ENCODE peak calls at places on chromosomes 2 and 18, in ten cellular contexts. U is heart left ventricle, X is heart right ventricle, A is epithelial cell of esophagus, C is B cell, B is GM06990, T is choroid plexus epithelial cell, I is stomach, S is brain microvascular endothelial cell, W is fibroblast of pulmonary artery. M is an unnamed sample.

GRCh38 chr2:101474752-101475384 is at the start of gene RFX8:
- DNase-seq in B (no peak), I (no peak), A (peak; percentile 39), T (peak; percentile 84), C (no peak), X (peak; percentile 9), S (peak; percentile 84), W (peak; percentile 86), U (no peak), M (peak; percentile 49)

GRCh38 chr2:121205321-121205942 is 79.6 kb downstream of the TFCP2L1 start:
- DNase-seq in X (peak; percentile 37), C (no peak), U (peak; percentile 68), T (peak; percentile 16), I (peak; percentile 57), W (no peak), S (peak; percentile 49), B (no peak), A (peak; percentile 18), M (no peak)

GRCh38 chr2:71604709-71605085 is 151.3 kb downstream of the DYSF start:
- DNase-seq in W (no peak), T (no peak), S (no peak), X (no peak), U (no peak), A (no peak), C (no peak), I (no peak), B (no peak), M (no peak)

GRCh38 chr2:144230057-144230451 is 289.9 kb downstream of the ZEB2 start:
- DNase-seq in W (no peak), X (no peak), B (no peak), A (no peak), C (no peak), S (no peak), U (no peak), I (no peak), T (no peak), M (no peak)

GRCh38 chr2:72024451-72025175 is 123.0 kb downstream of the CYP26B1 start:
- DNase-seq in A (no peak), T (no peak), C (no peak), X (peak; percentile 2), S (no peak), W (no peak), U (no peak), I (peak; percentile 24), B (no peak), M (no peak)

GRCh38 chr2:24682357-24682756 is 110.8 kb downstream of the PTRHD1 start:
- DNase-seq in C (no peak), I (no peak), U (no peak), B (no peak), W (no peak), T (peak; percentile 27), X (no peak), A (no peak), S (no peak), M (no peak)

GRCh38 chr18:48623468-48624220 is 84.8 kb downstream of the CTIF start:
- DNase-seq in U (no peak), A (peak; percentile 82), B (no peak), C (no peak), S (peak; percentile 69), X (no peak), T (peak; percentile 89), I (no peak), W (peak; percentile 91), M (no peak)

GRCh38 chr18:55585586-55586521 is 2.1 kb downstream of the TCF4 start:
- DNase-seq in C (no peak), T (peak; percentile 33), I (no peak), W (peak; percentile 43), S (no peak), A (no peak), B (no peak), X (peak; percentile 18), U (peak; percentile 22), M (peak; percentile 9)

GRCh38 chr18:49813071-49813320 is 337 bp downstream of the ACAA2 start:
- DNase-seq in B (no peak), U (peak; percentile 54), A (peak; percentile 25), W (peak; percentile 36), T (peak; percentile 43), S (peak; percentile 16), C (no peak), X (no peak), I (peak; percentile 27), M (peak; percentile 48)

GRCh38 chr2:71791501-71792135 is 338.3 kb downstream of the DYSF start:
- DNase-seq in X (no peak), C (no peak), A (no peak), B (no peak), I (no peak), S (no peak), T (no peak), U (no peak), W (no peak), M (no peak)

GRCh38 chr2:188256420-188256819 is 35.3 kb upstream of the GULP1 start:
- DNase-seq in C (no peak), T (no peak), W (no peak), I (no peak), B (no peak), S (no peak), A (no peak), U (no peak), X (no peak), M (no peak)

GRCh38 chr18:13530879-13531387 is 195.4 kb downstream of the FAM210A start:
- DNase-seq in B (no peak), T (peak; percentile 84), A (no peak), W (peak; percentile 55), S (peak; percentile 25), X (peak; percentile 59), C (no peak), I (peak; percentile 51), U (peak; percentile 78), M (peak; percentile 56)
- TF ChIP-seq CTCF in B (peak; percentile 48), T (peak; percentile 88), A (no peak), W (peak; percentile 44), S (peak; percentile 65), X (peak; percentile 14), C (no peak), I (peak; percentile 47), U (peak; percentile 68), M (peak; percentile 20)

GRCh38 chr18:32677578-32677977 is 95.2 kb downstream of the KLHL14 start:
- DNase-seq in B (no peak), I (no peak), S (no peak), T (no peak), X (no peak), W (no peak), A (no peak), C (no peak), U (no peak), M (no peak)

GRCh38 chr18:32670727-32671126 is 102.1 kb downstream of the KLHL14 start:
- DNase-seq in A (no peak), X (no peak), C (no peak), W (no peak), I (no peak), S (no peak), U (no peak), B (no peak), T (no peak), M (no peak)

GRCh38 chr18:32669549-32670165 is 103.2 kb downstream of the KLHL14 start:
- DNase-seq in C (no peak), B (peak; percentile 4), T (no peak), I (no peak), W (no peak), A (no peak), S (no peak), U (no peak), X (no peak), M (no peak)

GRCh38 chr18:32674491-32674890 is 98.3 kb downstream of the KLHL14 start:
- DNase-seq in S (no peak), T (peak; percentile 15), A (peak; percentile 35), B (no peak), W (no peak), I (no peak), C (no peak), U (no peak), X (no peak), M (no peak)
- TF ChIP-seq CTCF in S (peak; percentile 48), T (peak; percentile 33), A (peak; percentile 42), B (peak; percentile 17), W (no peak), I (no peak), C (no peak), U (no peak), X (no peak), M (no peak)

GRCh38 chr2:39416172-39416571 is 20.9 kb downstream of the MAP4K3 start:
- DNase-seq in W (no peak), U (no peak), B (no peak), S (no peak), T (peak; percentile 65), I (no peak), X (no peak), A (no peak), C (no peak), M (no peak)

GRCh38 chr2:39411186-39411944 is 25.7 kb downstream of the MAP4K3 start:
- DNase-seq in W (peak; percentile 74), X (no peak), S (peak; percentile 81), I (no peak), T (peak; percentile 75), U (no peak), C (no peak), A (peak; percentile 86), B (no peak), M (no peak)

GRCh38 chr2:39408351-39409136 is 28.5 kb downstream of the MAP4K3 start:
- DNase-seq in I (no peak), C (no peak), W (no peak), U (no peak), B (peak; percentile 26), X (no peak), T (no peak), A (no peak), S (no peak), M (no peak)

GRCh38 chr2:39409697-39410389 is 27.2 kb downstream of the MAP4K3 start:
- DNase-seq in U (no peak), X (no peak), B (no peak), T (no peak), S (peak; percentile 29), W (no peak), I (no peak), C (no peak), A (no peak), M (no peak)

DNA sequence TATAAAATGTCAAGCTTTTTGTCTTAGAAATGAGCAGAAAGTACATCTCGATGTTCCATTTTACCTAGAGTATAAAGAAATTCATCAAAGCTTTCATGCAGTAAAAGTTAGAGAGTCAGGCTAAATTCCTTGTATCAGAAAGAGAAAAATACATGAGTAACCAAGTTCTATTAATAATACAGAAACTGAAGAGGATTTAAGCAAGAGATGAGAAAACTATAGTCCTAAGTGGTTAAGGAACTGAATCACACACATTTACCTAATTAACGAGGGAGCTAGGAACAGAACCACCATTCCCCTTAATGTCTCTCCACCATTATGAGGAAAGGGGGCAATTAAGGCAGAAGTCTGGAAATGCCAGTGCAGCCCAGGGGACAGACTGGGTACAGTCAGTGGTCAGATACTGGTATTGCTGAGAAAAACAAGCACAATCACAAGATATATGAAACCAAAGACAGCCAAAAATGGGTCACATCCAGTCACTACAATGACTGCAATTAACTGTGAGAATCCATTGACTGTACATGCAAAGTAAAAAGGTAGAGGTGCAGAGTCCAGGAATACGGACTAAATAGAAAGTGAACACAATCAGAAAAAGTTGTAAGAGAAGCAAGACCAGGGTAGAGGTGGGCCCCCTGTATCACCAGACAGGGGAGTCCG is 23.9 kb downstream of the MAP4K3 start:
- DNase-seq in S (no peak), C (no peak), W (no peak), T (no peak), A (no peak), X (no peak), U (no peak), B (no peak), I (no peak), M (no peak)
- TF ChIP-seq CTCF in S (no peak), C (no peak), W (no peak), T (no peak), A (no peak), X (no peak), U (no peak), B (no peak), I (no peak), M (no peak)

GRCh38 chr2:84251651-84252278 is 207.3 kb downstream of the SUCLG1 start:
- DNase-seq in W (no peak), U (no peak), C (no peak), B (no peak), X (no peak), T (no peak), I (no peak), A (no peak), S (no peak), M (no peak)
- TF ChIP-seq CTCF in W (no peak), U (no peak), C (no peak), B (no peak), X (no peak), T (no peak), I (no peak), A (no peak), S (no peak), M (no peak)